ENCODE peak calls at places on chromosomes 7 and 10, in six cellular contexts. R is activated CD4-positive, CD25-positive, alpha-beta regulatory T cell; M is NCI-H2081 treated with DMSO at 0.1 percent for 48 hours; T is ELF-1; K is CD4-positive, CD25-positive, alpha-beta regulatory T cell; A is stimulated activated CD4-positive, alpha-beta T cell treated with anti-CD3 and anti-CD28 coated beads, TNF-alpha, amount 100 ng/mL, for 4 hours. G is an unnamed sample.

GRCh38 chr10:35564276-35564982 is 40.7 kb upstream of the GJD4 start:
- DNase-seq in R (no peak), M (no peak), T (no peak), K (peak; percentile 11), A (no peak), G (no peak)

GRCh38 chr7:34042406-34042805 is 137.1 kb downstream of the BMPER start:
- DNase-seq in R (no peak), M (no peak), T (no peak), K (no peak), A (no peak), G (no peak)

GRCh38 chr10:71089162-71089561 is 123.2 kb upstream of the UNC5B start:
- DNase-seq in R (no peak), M (no peak), T (no peak), K (no peak), A (no peak), G (no peak)

GRCh38 chr10:122307669-122308486 is 36.8 kb downstream of the BTBD16 start:
- DNase-seq in R (no peak), M (no peak), T (peak; percentile 30), K (no peak), A (no peak), G (no peak)

GRCh38 chr10:108911814-108912541 is 1011.3 kb downstream of the XPNPEP1 start:
- DNase-seq in R (no peak), M (no peak), T (peak; percentile 92), K (no peak), A (no peak), G (peak; percentile 36)

GRCh38 chr7:99766484-99767099 is 17.4 kb downstream of the CYP3A4 start:
- DNase-seq in R (no peak), M (no peak), T (no peak), K (no peak), A (no peak), G (no peak)

GRCh38 chr7:81268551-81268950 is 349.7 kb upstream of the SEMA3C start:
- DNase-seq in R (no peak), M (no peak), T (no peak), K (no peak), A (no peak), G (no peak)

GRCh38 chr10:73827346-73828089 is 16.1 kb upstream of the NDST2 start:
- DNase-seq in R (no peak), M (no peak), T (no peak), K (no peak), A (no peak), G (no peak)

GRCh38 chr10:91745086-91745831 is 53.0 kb upstream of the TNKS2 start:
- DNase-seq in R (no peak), M (no peak), T (peak; percentile 89), K (no peak), A (no peak), G (peak; percentile 27)

GRCh38 chr10:114663631-114664030 is 5.6 kb upstream of the ABLIM1 start:
- DNase-seq in R (no peak), M (no peak), T (peak; percentile 18), K (no peak), A (no peak), G (no peak)

GRCh38 chr10:76022366-76022765 is 590.9 kb downstream of the LRMDA start:
- DNase-seq in R (no peak), M (no peak), T (no peak), K (no peak), A (no peak), G (no peak)

GRCh38 chr7:102279537-102280400 is 6.9 kb upstream of the SH2B2 start:
- DNase-seq in R (peak; percentile 15), M (no peak), T (peak; percentile 84), K (peak; percentile 62), A (peak; percentile 29), G (peak; percentile 44)

GRCh38 chr10:34565934-34566333 is 249.2 kb downstream of the PARD3 start:
- DNase-seq in R (no peak), M (no peak), T (no peak), K (no peak), A (no peak), G (peak; percentile 43)

GRCh38 chr10:110141185-110141584 is 66.2 kb upstream of the MXI1 start:
- DNase-seq in R (no peak), M (no peak), T (no peak), K (no peak), A (no peak), G (no peak)

GRCh38 chr7:80699656-80700318 is 61.3 kb downstream of the CD36 start:
- DNase-seq in R (no peak), M (no peak), T (no peak), K (no peak), A (no peak), G (no peak)

GRCh38 chr10:62231805-62232204 is 36.8 kb downstream of the RTKN2 start:
- DNase-seq in R (no peak), M (no peak), T (no peak), K (no peak), A (no peak), G (no peak)

GRCh38 chr7:71633571-71634008 is 501.6 kb downstream of the GALNT17 start:
- DNase-seq in R (no peak), M (no peak), T (peak; percentile 82), K (no peak), A (no peak), G (no peak)

GRCh38 chr7:74178632-74179031 is 4.5 kb downstream of the EIF4H start:
- DNase-seq in R (no peak), M (no peak), T (no peak), K (no peak), A (no peak), G (no peak)

GRCh38 chr7:136259074-136259473 is 281.9 kb upstream of the MTPN start:
- DNase-seq in R (no peak), M (no peak), T (no peak), K (no peak), A (no peak), G (no peak)

GRCh38 chr10:86960003-86960862 is 1.8 kb downstream of the SNCG start:
- DNase-seq in R (no peak), M (no peak), T (peak; percentile 88), K (peak; percentile 77), A (no peak), G (no peak)

GRCh38 chr10:110820321-110820814 is 51.4 kb upstream of the PDCD4 start:
- DNase-seq in R (no peak), M (no peak), T (no peak), K (no peak), A (no peak), G (no peak)

GRCh38 chr7:107860981-107861652 is 29.9 kb upstream of the DLD start:
- DNase-seq in R (no peak), M (no peak), T (no peak), K (no peak), A (no peak), G (no peak)

GRCh38 chr10:11237571-11237970 is 219.9 kb downstream of the CELF2 start:
- DNase-seq in R (no peak), M (no peak), T (no peak), K (no peak), A (no peak), G (no peak)

GRCh38 chr7:2947381-2947780 is 96.3 kb downstream of the CARD11 start:
- DNase-seq in R (no peak), M (no peak), T (no peak), K (no peak), A (no peak), G (no peak)

GRCh38 chr10:62244785-62245595 is 23.7 kb downstream of the RTKN2 start:
- DNase-seq in R (no peak), M (peak; percentile 9), T (no peak), K (peak; percentile 90), A (peak; percentile 28), G (no peak)

GRCh38 chr10:43124094-43124521 is 14.1 kb upstream of the CSGALNACT2 start:
- DNase-seq in R (no peak), M (no peak), T (no peak), K (no peak), A (no peak), G (no peak)

GRCh38 chr7:86914468-86915054 is 144.9 kb downstream of the ELAPOR2 start:
- DNase-seq in R (no peak), M (peak; percentile 9), T (no peak), K (peak; percentile 6), A (no peak), G (no peak)

GRCh38 chr10:60907972-60908371 is 36.0 kb downstream of the RHOBTB1 start:
- DNase-seq in R (no peak), M (no peak), T (no peak), K (no peak), A (no peak), G (no peak)

GRCh38 chr7:140983802-140984201 is 30.9 kb downstream of the MRPS33 start:
- DNase-seq in R (no peak), M (no peak), T (no peak), K (peak; percentile 35), A (no peak), G (no peak)

GRCh38 chr10:100362570-100363496 is 15.8 kb downstream of the SCD start:
- DNase-seq in R (no peak), M (no peak), T (no peak), K (no peak), A (no peak), G (no peak)

GRCh38 chr10:49252313-49253034 is 46.5 kb upstream of the C10orf71 start:
- DNase-seq in R (no peak), M (no peak), T (no peak), K (no peak), A (no peak), G (no peak)

GRCh38 chr10:99532194-99532593 is 548 bp upstream of the NKX2-3 start:
- DNase-seq in R (no peak), M (no peak), T (no peak), K (no peak), A (no peak), G (no peak)

GRCh38 chr7:7099584-7100014 is 82.7 kb upstream of the C1GALT1 start:
- DNase-seq in R (no peak), M (no peak), T (peak; percentile 99), K (no peak), A (no peak), G (peak; percentile 54)

GRCh38 chr10:112213836-112214235 is 30.3 kb upstream of the GPAM start:
- DNase-seq in R (no peak), M (no peak), T (no peak), K (no peak), A (no peak), G (no peak)

GRCh38 chr7:127250312-127251047 is 2.3 kb downstream of the GRM8 start:
- DNase-seq in R (no peak), M (no peak), T (no peak), K (no peak), A (no peak), G (no peak)

GRCh38 chr10:3482200-3482993 is 302.6 kb downstream of the KLF6 start:
- DNase-seq in R (no peak), M (no peak), T (peak; percentile 88), K (no peak), A (no peak), G (no peak)

GRCh38 chr7:140263277-140263676 is 86.5 kb upstream of the KDM7A start:
- DNase-seq in R (no peak), M (no peak), T (no peak), K (peak; percentile 93), A (no peak), G (no peak)